ENCODE peak calls at places on chromosomes 2 and 18, in seven cellular contexts. J is GM23338, R is right atrium auricular region, S is HFF-Myc, C is left ventricle myocardium inferior, D is PC-3, O is lower leg skin. W is an unnamed sample.

GRCh38 chr2:46393352-46393820 is 86.0 kb upstream of the TMEM247 start:
- DNase-seq in O (peak), J (no peak), D (no peak), C (no peak), R (no peak), S (no peak), W (peak)

GRCh38 chr2:211495339-211495738 is 938.9 kb downstream of the CPS1 start:
- DNase-seq in R (no peak), C (no peak), O (no peak), D (no peak), S (no peak), J (no peak), W (no peak)

GRCh38 chr2:28359222-28360065 is 33.2 kb upstream of the FOSL2 start:
- DNase-seq in D (peak), O (peak), J (no peak), R (peak), S (no peak), C (peak), W (no peak)

GRCh38 chr2:98569197-98569793 is 39.0 kb downstream of the COA5 start:
- DNase-seq in O (no peak), J (peak), D (peak), C (peak), R (no peak), S (no peak), W (no peak)

GRCh38 chr2:122061206-122061605 is 305.8 kb downstream of the TSN start:
- DNase-seq in O (no peak), R (peak), C (no peak), D (no peak), J (no peak), S (no peak), W (no peak)

GRCh38 chr2:213764849-213765248 is 480.6 kb downstream of the SPAG16 start:
- DNase-seq in D (peak), R (no peak), J (no peak), S (no peak), C (no peak), O (no peak), W (no peak)

GRCh38 chr2:64525323-64525625 is 1.1 kb downstream of the AFTPH start:
- DNase-seq in C (no peak), J (peak), S (no peak), R (no peak), O (no peak), D (peak), W (no peak)

GRCh38 chr2:191638079-191638801 is 39.7 kb upstream of the NABP1 start:
- DNase-seq in C (no peak), D (peak), O (no peak), J (peak), R (no peak), S (no peak), W (no peak)

GRCh38 chr2:45912109-45912508 is 260.6 kb downstream of the PRKCE start:
- DNase-seq in J (no peak), S (no peak), C (no peak), D (no peak), R (no peak), O (no peak), W (no peak)

GRCh38 chr2:163407296-163407695 is 328.5 kb downstream of the FIGN start:
- DNase-seq in O (no peak), D (peak), C (no peak), S (no peak), R (no peak), J (no peak), W (no peak)

GRCh38 chr2:133303150-133303549 is 265.1 kb downstream of the NCKAP5 start:
- DNase-seq in R (no peak), J (no peak), S (no peak), C (no peak), D (peak), O (no peak), W (no peak)

GRCh38 chr18:79982736-79983135 is 5.6 kb downstream of the TXNL4A start:
- DNase-seq in C (no peak), S (no peak), R (no peak), J (no peak), O (no peak), D (no peak), W (no peak)

GRCh38 chr2:98020992-98021713 is 25.4 kb upstream of the TMEM131 start:
- DNase-seq in R (peak), O (no peak), C (no peak), S (no peak), D (no peak), J (peak), W (peak)

GRCh38 chr2:102141915-102142828 is at the start of gene IL1R1:
- DNase-seq in R (peak), O (peak), C (peak), J (peak), S (no peak), D (peak), W (peak)

GRCh38 chr2:217049931-217050330 is 190.1 kb upstream of the TNP1 start:
- DNase-seq in C (peak), J (no peak), S (no peak), R (no peak), D (no peak), O (no peak), W (no peak)

GRCh38 chr2:149579972-149580882 is 7.3 kb downstream of the MMADHC start:
- DNase-seq in S (no peak), J (no peak), D (no peak), C (no peak), O (no peak), R (no peak), W (no peak)

GRCh38 chr2:233460726-233461431 is 105.7 kb downstream of the USP40 start:
- DNase-seq in J (no peak), O (no peak), C (no peak), S (no peak), R (no peak), D (no peak), W (no peak)

GRCh38 chr2:164205347-164205746 is 415.9 kb downstream of the GRB14 start:
- DNase-seq in O (no peak), J (no peak), S (peak), C (no peak), R (no peak), D (peak), W (no peak)

GRCh38 chr2:229243880-229244560 is 27.1 kb downstream of the PID1 start:
- DNase-seq in R (no peak), C (no peak), D (peak), J (no peak), S (no peak), O (no peak), W (no peak)

GRCh38 chr18:8051388-8051787 is 484.3 kb downstream of the PTPRM start:
- DNase-seq in O (no peak), D (no peak), C (no peak), J (no peak), S (no peak), R (no peak), W (no peak)

GRCh38 chr18:8050616-8051314 is 483.6 kb downstream of the PTPRM start:
- DNase-seq in R (no peak), C (no peak), D (no peak), S (no peak), O (no peak), J (no peak), W (no peak)

GRCh38 chr18:8056723-8057122 is 489.6 kb downstream of the PTPRM start:
- DNase-seq in R (no peak), C (no peak), O (no peak), J (no peak), D (peak), S (no peak), W (no peak)

GRCh38 chr18:8049147-8049546 is 482.0 kb downstream of the PTPRM start:
- DNase-seq in C (no peak), R (no peak), D (peak), O (no peak), S (no peak), J (no peak), W (no peak)

GRCh38 chr18:8052237-8052701 is 485.2 kb downstream of the PTPRM start:
- DNase-seq in O (no peak), R (no peak), J (peak), D (peak), S (peak), C (no peak), W (no peak)
- TF ChIP-seq CTCF in O (no peak), R (no peak), J (peak), D (peak), S (no peak), C (peak), W (no peak)

GRCh38 chr2:148511883-148512282 is 132.7 kb upstream of the EPC2 start:
- DNase-seq in S (no peak), R (no peak), D (no peak), C (no peak), O (no peak), J (no peak), W (no peak)
- TF ChIP-seq CTCF in S (no peak), R (no peak), D (no peak), C (no peak), O (no peak), J (no peak), W (no peak)

GRCh38 chr18:59268722-59269562 is 4.3 kb downstream of the RAX start:
- DNase-seq in R (no peak), D (peak), S (no peak), O (no peak), J (peak), C (peak), W (peak)
- TF ChIP-seq CTCF in R (no peak), D (peak), S (no peak), O (no peak), J (no peak), C (peak), W (peak)

GRCh38 chr2:8643996-8644356 is 37.9 kb upstream of the ID2 start:
- DNase-seq in J (no peak), D (no peak), R (no peak), S (no peak), O (no peak), C (no peak), W (no peak)

GRCh38 chr2:8646731-8647461 is 35.0 kb upstream of the ID2 start:
- DNase-seq in R (no peak), O (no peak), S (no peak), D (no peak), J (no peak), C (no peak), W (no peak)

GRCh38 chr2:8644605-8645175 is 37.2 kb upstream of the ID2 start:
- DNase-seq in J (peak), D (no peak), O (no peak), C (peak), R (no peak), S (no peak), W (no peak)

GRCh38 chr2:8643238-8643995 is 38.4 kb upstream of the ID2 start:
- DNase-seq in J (no peak), R (no peak), C (no peak), O (no peak), S (no peak), D (no peak), W (no peak)

GRCh38 chr2:8645176-8645831 is 36.6 kb upstream of the ID2 start:
- DNase-seq in O (no peak), J (no peak), R (no peak), C (no peak), S (no peak), D (no peak), W (no peak)
- TF ChIP-seq CTCF in O (no peak), J (no peak), R (no peak), C (no peak), S (no peak), D (no peak), W (no peak)

DNA sequence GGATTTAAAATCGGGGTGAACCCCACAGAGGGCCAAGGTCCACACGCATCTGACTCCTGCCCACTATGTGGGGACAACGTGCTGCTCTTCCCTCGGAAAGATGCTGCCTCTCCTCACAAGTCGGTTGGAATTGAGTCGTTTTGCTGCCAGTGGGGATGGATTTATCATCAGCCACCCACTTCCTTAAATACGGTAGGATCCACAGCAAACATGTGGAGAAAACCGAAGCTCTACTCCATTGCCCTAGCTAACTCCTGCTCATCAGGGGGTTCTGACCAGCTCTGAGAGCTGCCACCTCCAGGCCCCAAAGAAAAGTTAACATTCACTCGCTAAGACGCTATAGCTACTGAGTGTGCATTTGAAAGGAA is 80.9 kb downstream of the CHRNA1 start:
- DNase-seq in D (no peak), S (no peak), R (no peak), O (no peak), C (no peak), J (peak), W (no peak)
- TF ChIP-seq CTCF in D (no peak), S (no peak), R (peak), O (no peak), C (no peak), J (no peak), W (peak)

DNA sequence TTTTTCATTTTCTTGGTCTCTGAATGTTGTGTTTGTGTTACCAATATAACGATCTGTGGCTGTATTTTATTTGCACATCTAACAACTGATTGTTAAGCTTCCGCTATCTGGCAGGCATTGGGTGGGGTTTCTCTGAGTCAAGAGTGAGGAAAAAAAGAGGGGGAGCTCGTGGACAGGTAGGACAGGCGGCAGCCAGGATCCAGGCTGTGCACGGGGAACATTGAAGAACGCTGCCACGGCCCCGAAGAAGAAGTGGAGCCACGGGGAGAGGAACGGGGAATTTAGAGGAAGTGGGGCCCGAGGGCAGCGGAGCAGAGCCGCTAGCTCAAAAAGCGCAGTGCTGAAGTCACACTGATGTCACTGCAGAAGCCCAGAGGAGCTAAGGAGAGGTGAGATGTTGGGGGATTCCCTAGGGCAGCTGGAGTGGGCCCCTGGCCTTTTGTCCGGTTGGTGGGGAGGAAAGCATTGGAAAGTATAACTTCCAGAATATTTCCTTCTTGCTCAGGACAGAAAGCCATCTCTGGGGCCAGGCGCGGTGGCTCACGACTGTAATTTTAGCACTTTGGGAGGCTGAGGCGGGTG is 20.9 kb upstream of the DNMT3A start:
- DNase-seq in O (no peak), D (peak), R (no peak), S (no peak), C (no peak), J (peak), W (no peak)
- TF ChIP-seq CTCF in O (no peak), D (no peak), R (no peak), S (no peak), C (no peak), J (no peak), W (no peak)

W was measured in type B pancreatic cell.